ENCODE peak calls at places on chromosome 4, in seven cellular contexts. H is HCT116, Z is SK-N-SH, L is HepG2, J is GM12878, X is H1, B is K562. Q is an unnamed sample.

GRCh38 chr4:1842993-1843448 is 12.9 kb downstream of the LETM1 start:
- DNase-seq in L (no peak), J (no peak), H (no peak), X (no peak), B (no peak), Z (no peak), Q (no peak)

GRCh38 chr4:62683799-62684566 is 1483.9 kb downstream of the ADGRL3 start:
- DNase-seq in J (no peak), X (no peak), Z (no peak), H (no peak), B (no peak), L (no peak), Q (no peak)

GRCh38 chr4:127006509-127006908 is 626.2 kb upstream of the INTU start:
- DNase-seq in Z (no peak), B (no peak), L (no peak), H (no peak), J (no peak), X (no peak), Q (no peak)

GRCh38 chr4:13322681-13323101 is 161.4 kb downstream of the RAB28 start:
- DNase-seq in X (no peak), H (no peak), Z (no peak), J (no peak), L (no peak), B (no peak), Q (no peak)

GRCh38 chr4:7462509-7462971 is 27.8 kb upstream of the PSAPL1 start:
- DNase-seq in B (no peak), X (no peak), H (peak), Z (peak), L (peak), J (no peak), Q (peak)

GRCh38 chr4:182222766-182223165 is 20.4 kb upstream of the TENM3 start:
- DNase-seq in L (no peak), B (no peak), H (no peak), X (no peak), J (no peak), Z (no peak), Q (no peak)

GRCh38 chr4:131081069-131081468 is 1985.1 kb downstream of the C4orf33 start:
- DNase-seq in X (no peak), Z (no peak), B (no peak), L (no peak), H (no peak), J (no peak), Q (no peak)

GRCh38 chr4:110165382-110166285 is 32.8 kb downstream of the ELOVL6 start:
- DNase-seq in H (peak), J (no peak), X (no peak), B (peak), Z (peak), L (no peak), Q (no peak)

GRCh38 chr4:576991-577498 is 950 bp upstream of the TMEM271 start:
- DNase-seq in X (no peak), H (no peak), J (no peak), Z (peak), L (no peak), B (no peak), Q (no peak)
- TF ChIP-seq JUND in X (no peak), H (no peak), J (no peak), Z (no peak), L (no peak), B (no peak), Q (no peak)

GRCh38 chr4:85595098-85595775 is 120.3 kb downstream of the ARHGAP24 start:
- DNase-seq in B (no peak), H (no peak), L (no peak), Z (no peak), X (no peak), J (no peak), Q (no peak)
- TF ChIP-seq JUND in B (no peak), H (no peak), L (no peak), Z (no peak), X (no peak), J (no peak), Q (no peak)

DNA sequence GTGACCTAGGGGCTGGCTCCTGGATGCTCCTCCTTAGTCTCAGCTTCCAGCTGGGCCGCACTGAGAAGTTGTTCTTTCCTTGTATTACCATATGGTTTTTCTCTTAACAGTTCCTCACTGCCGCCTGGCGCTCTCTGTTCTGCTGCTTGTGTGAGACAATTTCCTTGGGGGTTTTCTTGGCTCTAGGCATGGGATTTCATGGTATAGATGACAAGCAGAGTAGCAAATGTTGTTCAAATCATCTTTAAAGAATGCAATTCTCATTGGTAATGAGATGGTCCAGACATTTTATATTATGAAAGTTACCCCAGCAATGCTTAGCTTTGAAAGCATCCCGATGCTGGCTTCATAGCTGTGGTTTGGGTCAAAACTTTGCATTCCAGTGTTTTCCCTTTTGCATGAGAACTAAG is 37.6 kb downstream of the SEPTIN11 start:
- DNase-seq in X (no peak), H (no peak), L (no peak), Z (no peak), J (no peak), B (no peak), Q (no peak)
- TF ChIP-seq JUND in X (no peak), H (no peak), L (no peak), Z (peak), J (no peak), B (no peak), Q (no peak)

GRCh38 chr4:101044766-101045165 is 302.6 kb downstream of the PPP3CA start:
- DNase-seq in Z (no peak), X (no peak), B (no peak), L (no peak), H (no peak), J (no peak), Q (no peak)

GRCh38 chr4:101049549-101050001 is 297.8 kb downstream of the PPP3CA start:
- DNase-seq in B (no peak), Z (peak), H (no peak), X (no peak), J (no peak), L (no peak), Q (no peak)

GRCh38 chr4:101055392-101055791 is 291.9 kb downstream of the PPP3CA start:
- DNase-seq in H (no peak), X (no peak), B (no peak), J (no peak), Z (no peak), L (no peak), Q (no peak)

GRCh38 chr4:101050836-101051205 is 296.5 kb downstream of the PPP3CA start:
- DNase-seq in L (no peak), H (no peak), Z (no peak), X (no peak), B (no peak), J (no peak), Q (no peak)

DNA sequence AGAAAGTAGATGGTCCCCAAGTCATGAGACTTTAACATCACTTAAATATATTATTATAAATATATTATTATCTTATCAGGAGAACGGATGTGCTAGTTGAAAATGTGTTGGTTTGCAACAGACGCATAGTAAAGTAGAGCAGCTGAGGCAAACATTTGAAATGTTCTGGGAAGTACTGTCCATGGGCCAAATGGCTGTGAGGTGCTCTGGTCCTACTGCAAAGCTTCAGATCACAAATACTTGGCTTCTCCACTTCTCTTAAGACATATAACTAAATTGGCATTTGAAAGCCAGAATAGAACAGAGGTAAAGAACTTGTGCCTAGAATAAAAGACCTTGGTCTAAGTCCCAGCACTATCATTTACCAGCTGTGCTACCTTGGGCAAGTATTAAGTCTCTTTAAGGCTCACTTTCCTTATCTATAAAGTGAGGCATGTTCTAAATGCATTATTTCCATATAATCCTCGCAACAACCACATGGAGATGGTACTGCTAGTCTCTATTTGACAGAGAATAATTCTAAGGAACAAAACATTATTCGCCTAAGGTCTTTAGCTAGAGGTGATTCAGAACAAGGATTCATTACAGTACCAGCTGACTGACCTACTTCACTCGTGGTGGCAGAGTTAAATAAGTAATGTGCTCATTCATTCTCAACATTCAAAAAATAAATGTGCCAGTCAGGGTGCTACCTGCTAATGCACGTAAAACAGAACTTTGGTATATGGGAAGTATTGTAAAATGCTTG is 297.1 kb downstream of the PPP3CA start:
- DNase-seq in J (no peak), B (no peak), X (no peak), L (no peak), H (no peak), Z (no peak), Q (no peak)
- TF ChIP-seq JUND in J (no peak), B (no peak), X (no peak), L (no peak), H (no peak), Z (no peak), Q (no peak)

GRCh38 chr4:137644201-137644600 is 111.9 kb upstream of the PCDH18 start:
- DNase-seq in H (no peak), J (no peak), B (no peak), L (no peak), X (no peak), Z (no peak), Q (no peak)
- TF ChIP-seq JUND in H (no peak), J (no peak), B (no peak), L (no peak), X (no peak), Z (no peak), Q (no peak)

GRCh38 chr4:41369680-41370079 is 113.0 kb downstream of the UCHL1 start:
- DNase-seq in H (no peak), Z (no peak), X (no peak), B (no peak), L (no peak), J (no peak), Q (no peak)
- TF ChIP-seq JUND in H (no peak), Z (no peak), X (no peak), B (no peak), L (no peak), J (no peak), Q (no peak)

DNA sequence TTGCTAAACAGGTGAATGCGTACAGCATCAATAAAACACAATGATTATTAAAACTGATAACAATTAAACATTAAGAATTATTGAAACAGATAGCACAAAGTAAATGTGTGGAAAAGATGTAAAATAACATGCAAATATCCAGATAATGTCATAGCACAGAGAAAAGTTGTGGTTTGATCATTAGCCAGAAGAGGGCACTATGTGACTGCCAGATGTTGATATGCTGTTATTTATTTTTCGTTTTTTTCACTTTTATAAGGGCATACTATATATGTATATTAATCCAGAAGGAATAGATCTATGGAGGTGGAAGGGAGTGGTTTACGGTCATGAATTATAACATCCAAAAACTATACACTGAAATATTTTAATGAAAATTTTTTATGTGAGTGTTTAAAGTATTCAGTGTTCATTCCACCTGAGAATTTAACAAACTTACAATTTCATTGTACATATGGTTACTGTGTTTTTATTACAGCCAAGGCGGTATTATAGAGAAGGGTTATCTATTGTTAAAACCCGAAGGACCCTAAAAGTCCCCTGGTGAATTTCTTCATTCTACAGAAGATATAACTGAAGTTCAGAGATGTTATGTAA is 211.9 kb upstream of the UGT8 start:
- DNase-seq in X (no peak), H (peak), B (no peak), L (peak), Z (peak), J (peak), Q (peak)
- TF ChIP-seq JUND in X (no peak), H (no peak), B (no peak), L (no peak), Z (no peak), J (no peak), Q (no peak)

GRCh38 chr4:78534286-78534955 is 17.1 kb upstream of the ANXA3 start:
- DNase-seq in B (no peak), X (no peak), L (peak), Z (no peak), H (peak), J (no peak), Q (no peak)
- TF ChIP-seq JUND in B (no peak), X (no peak), L (no peak), Z (no peak), H (peak), J (no peak), Q (no peak)

DNA sequence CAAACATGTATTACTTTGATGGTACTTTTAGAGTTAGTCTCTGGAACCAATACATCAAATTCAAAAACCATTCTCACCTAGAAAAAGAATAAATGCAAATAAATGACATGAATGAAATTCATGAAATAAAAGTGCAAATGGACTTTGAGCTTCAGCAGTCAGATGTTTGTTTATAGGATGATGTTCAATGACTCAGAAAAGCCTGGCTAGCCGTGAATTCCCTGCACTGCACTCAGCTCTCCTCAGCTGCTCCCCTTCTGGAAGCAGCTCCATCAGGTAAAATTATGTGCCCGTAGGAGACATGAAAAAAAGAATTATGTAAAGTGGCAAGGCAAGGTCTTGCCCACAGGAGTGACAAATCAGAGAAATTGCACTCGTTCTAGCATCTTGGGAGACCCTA is 390.6 kb downstream of the GPM6A start:
- DNase-seq in L (peak), J (no peak), X (no peak), B (no peak), H (no peak), Z (no peak), Q (no peak)
- TF ChIP-seq JUND in L (no peak), J (no peak), X (no peak), B (no peak), H (no peak), Z (no peak), Q (no peak)

Q was measured in T47D.